ENCODE peak calls at places on chromosome 19, in four cellular contexts. L is spleen, J is stomach, V is tibial artery. Z is an unnamed sample. For H3K27me3, the result is how much of the 10 kb centered on the place peaks cover.

GRCh38 chr19:12687496-12688196 is at the start of gene GNG14:
- DNase-seq in J (no peak), L (no peak), V (peak), Z (no peak)

GRCh38 chr19:48539503-48540096 is 12.4 kb upstream of the SULT2B1 start:
- DNase-seq in L (no peak), J (peak), V (no peak), Z (no peak)

GRCh38 chr19:50844296-50844935 is 10.3 kb upstream of the KLK3 start:
- DNase-seq in J (no peak), V (no peak), L (peak), Z (no peak)

GRCh38 chr19:41402010-41402409 is 4.4 kb downstream of the BCKDHA start:
- DNase-seq in J (no peak), L (no peak), V (no peak), Z (no peak)

GRCh38 chr19:44111910-44112463 is 1.2 kb upstream of the ZNF225 start:
- DNase-seq in L (no peak), J (no peak), V (no peak), Z (no peak)

GRCh38 chr19:4229179-4229931 is at the start of gene EBI3:
- DNase-seq in J (no peak), V (no peak), L (peak), Z (no peak)

GRCh38 chr19:52941941-52942370 is 18.7 kb upstream of the ZNF888 start:
- DNase-seq in J (peak), L (peak), V (peak), Z (no peak)

GRCh38 chr19:4360641-4361151 is 17.3 kb downstream of the MPND start:
- DNase-seq in V (peak), J (no peak), L (peak), Z (no peak)

GRCh38 chr19:47257411-47258169 is 1.3 kb downstream of the CCDC9 start:
- DNase-seq in L (peak), J (no peak), V (no peak), Z (no peak)

GRCh38 chr19:46413262-46414031 is at the start of gene CCDC8:
- DNase-seq in V (peak), L (no peak), J (no peak), Z (peak)

GRCh38 chr19:3458595-3459284 is 21.6 kb downstream of the SMIM24 start:
- DNase-seq in L (no peak), J (no peak), V (peak), Z (no peak)

GRCh38 chr19:39480337-39481228 is at the start of gene TIMM50:
- DNase-seq in V (peak), J (peak), L (peak), Z (peak)

GRCh38 chr19:39705578-39706188 is 1.4 kb downstream of the LGALS14 start:
- DNase-seq in L (no peak), V (no peak), J (no peak), Z (no peak)

GRCh38 chr19:51457351-51458013 is 772 bp downstream of the SIGLEC8 start:
- DNase-seq in J (no peak), L (no peak), V (no peak), Z (no peak)

GRCh38 chr19:8306235-8307054 is 1.7 kb downstream of the CD320 start:
- DNase-seq in V (peak), J (peak), L (peak), Z (peak)

GRCh38 chr19:10915511-10916091 is 12.8 kb downstream of the YIPF2 start:
- DNase-seq in J (peak), V (no peak), L (no peak), Z (no peak)

GRCh38 chr19:10289836-10290438 is at the start of gene ICAM5:
- DNase-seq in V (no peak), L (peak), J (no peak), Z (no peak)

GRCh38 chr19:10290439-10290875 is 705 bp downstream of the ICAM5 start:
- DNase-seq in V (no peak), J (no peak), L (no peak), Z (no peak)

GRCh38 chr19:33397536-33398360 is 24.2 kb downstream of the CEBPG start:
- DNase-seq in J (no peak), V (peak), L (peak), Z (no peak)

GRCh38 chr19:9295411-9295849 is 14.2 kb downstream of the ZNF699 start:
- DNase-seq in V (no peak), L (no peak), J (no peak), Z (no peak)

GRCh38 chr19:11821474-11821873 is 7.4 kb downstream of the ZNF440 start:
- DNase-seq in L (no peak), V (no peak), J (no peak), Z (no peak)

GRCh38 chr19:6423499-6424189 is 967 bp downstream of the KHSRP start:
- DNase-seq in V (no peak), L (peak), J (no peak), Z (peak)

GRCh38 chr19:13887039-13887438 is 10.1 kb downstream of the NANOS3 start:
- DNase-seq in J (peak), L (no peak), V (no peak), Z (no peak)

GRCh38 chr19:15101479-15102082 is 5.6 kb upstream of the SYDE1 start:
- DNase-seq in J (peak), L (no peak), V (no peak), Z (no peak)

GRCh38 chr19:48934837-48935236 is 1.3 kb downstream of the DHDH start:
- DNase-seq in V (no peak), L (no peak), J (no peak), Z (no peak)

GRCh38 chr19:54418930-54419800 is 3.9 kb downstream of the TTYH1 start:
- DNase-seq in V (no peak), L (no peak), J (no peak), Z (no peak)
- TF ChIP-seq CTCF in V (no peak), L (no peak), J (no peak), Z (no peak)

GRCh38 chr19:55283548-55284393 is at the start of gene BRSK1:
- DNase-seq in J (peak), V (no peak), L (no peak), Z (no peak)
- H3K27ac ChIP-seq in J (no peak), V (peak), L (no peak), Z (peak)

GRCh38 chr19:1467228-1467511 is 11.8 kb downstream of the C19orf25 start:
- DNase-seq in L (peak), J (no peak), V (no peak), Z (no peak)
- H3K27me3 ChIP-seq in L (half or more), J (under half), V (under half), Z (under half)

GRCh38 chr19:54102421-54103169 is at the start of gene NDUFA3:
- DNase-seq in V (peak), J (peak), L (peak), Z (peak)
- TF ChIP-seq CTCF in V (no peak), J (peak), L (no peak), Z (no peak)

DNA sequence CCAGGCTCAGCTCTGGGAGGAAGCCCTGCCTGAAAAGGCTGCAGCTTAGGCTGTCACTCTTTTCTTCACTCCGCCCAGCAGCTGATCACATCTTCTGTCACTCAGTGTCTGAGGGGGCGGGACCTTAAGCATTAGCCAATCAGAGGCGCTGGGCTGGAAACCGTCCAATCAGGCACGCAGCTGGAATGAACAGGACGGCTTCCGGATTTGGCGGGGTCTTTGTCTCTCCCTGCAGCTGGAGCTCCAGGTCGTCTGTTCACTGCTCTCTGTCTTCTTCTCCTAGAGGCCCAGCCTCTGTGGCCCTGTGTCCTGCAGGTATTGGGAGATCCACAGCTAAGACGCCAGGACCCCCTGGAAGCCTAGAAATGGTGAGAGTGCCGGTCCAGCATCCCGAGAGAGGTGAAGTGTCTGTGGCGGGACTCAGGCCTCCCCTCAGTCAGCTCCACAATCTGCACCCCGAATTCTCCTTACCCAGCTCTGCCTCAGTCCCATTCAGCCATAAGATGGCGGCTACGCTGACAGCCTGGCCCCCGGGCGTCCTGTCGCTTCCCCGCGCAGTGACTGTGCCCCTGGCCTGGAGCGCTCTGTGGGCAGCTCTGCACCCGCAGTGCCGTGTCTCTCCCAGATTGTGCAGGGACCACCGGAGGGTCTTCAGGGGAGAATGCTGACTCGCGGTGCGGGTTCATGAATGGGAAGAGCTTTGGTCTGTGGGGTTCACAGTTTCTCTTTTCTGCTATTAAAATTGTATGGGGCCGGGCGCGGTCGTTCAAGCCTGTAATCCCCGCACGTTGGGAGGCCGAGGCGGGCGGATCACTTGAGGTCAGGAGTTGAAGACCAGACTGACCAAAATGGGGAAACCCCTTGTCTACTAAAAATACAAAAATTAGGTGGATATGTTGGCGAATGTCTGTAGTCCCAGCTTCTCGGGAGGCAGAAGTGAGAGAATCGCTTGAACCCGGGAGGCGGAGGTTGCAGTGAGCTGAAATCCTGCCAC is at the start of gene ZNF66:
- DNase-seq in J (peak), L (peak), V (peak), Z (peak)
- H3K27ac ChIP-seq in J (peak), L (no peak), V (peak), Z (peak)

GRCh38 chr19:18607222-18608101 is 863 bp upstream of the CRLF1 start:
- DNase-seq in L (no peak), J (no peak), V (no peak), Z (no peak)
- H3K27me3 ChIP-seq in L (half or more), J (half or more), V (under half), Z (half or more)

Z was measured in right atrium auricular region.